ENCODE peak calls at places on chromosomes 12 and 14, in ten cellular contexts. I, W, B, K, E, Y, Q, L, P and R are unnamed samples.

GRCh38 chr14:76937181-76938091 is 91.1 kb downstream of the IRF2BPL start:
- DNase-seq in I (no peak), W (no peak), B (no peak), K (peak), E (no peak), Y (no peak), Q (no peak), L (peak), P (no peak), R (peak)

GRCh38 chr14:61565836-61566536 is 129.3 kb upstream of the HIF1A start:
- DNase-seq in I (no peak), W (no peak), B (no peak), K (peak), E (no peak), Y (no peak), Q (no peak), L (peak), P (no peak), R (no peak)

GRCh38 chr12:7093486-7093885 is 1.2 kb upstream of the C1R start:
- DNase-seq in I (no peak), W (no peak), B (no peak), K (no peak), E (no peak), Y (no peak), Q (no peak), L (no peak), P (no peak), R (no peak)

GRCh38 chr12:6180300-6181051 is 19.7 kb upstream of the CD9 start:
- DNase-seq in I (no peak), W (no peak), B (no peak), K (peak), E (peak), Y (no peak), Q (no peak), L (peak), P (no peak), R (no peak)

GRCh38 chr14:94180655-94181271 is 6.6 kb downstream of the PPP4R4 start:
- DNase-seq in I (no peak), W (no peak), B (no peak), K (peak), E (peak), Y (no peak), Q (no peak), L (peak), P (no peak), R (no peak)

GRCh38 chr12:85823436-85824179 is 12.6 kb downstream of the RASSF9 start:
- DNase-seq in I (no peak), W (no peak), B (no peak), K (peak), E (no peak), Y (no peak), Q (no peak), L (peak), P (no peak), R (no peak)

GRCh38 chr12:120843472-120843871 is 60.7 kb downstream of the SPPL3 start:
- DNase-seq in I (no peak), W (no peak), B (no peak), K (no peak), E (no peak), Y (no peak), Q (no peak), L (no peak), P (no peak), R (no peak)

GRCh38 chr14:99793213-99794155 is at the start of gene EML1:
- DNase-seq in I (peak), W (no peak), B (peak), K (peak), E (peak), Y (peak), Q (peak), L (peak), P (peak), R (peak)

GRCh38 chr14:99698236-99698635 is 14.1 kb downstream of the CYP46A1 start:
- DNase-seq in I (no peak), W (no peak), B (no peak), K (no peak), E (no peak), Y (no peak), Q (no peak), L (no peak), P (no peak), R (no peak)

GRCh38 chr14:50040401-50040775 is 76.0 kb downstream of the VCPKMT start:
- DNase-seq in I (no peak), W (no peak), B (no peak), K (peak), E (no peak), Y (no peak), Q (peak), L (peak), P (no peak), R (no peak)

GRCh38 chr12:15274561-15274967 is 47.7 kb upstream of the PTPRO start:
- DNase-seq in I (no peak), W (no peak), B (no peak), K (peak), E (no peak), Y (no peak), Q (no peak), L (peak), P (no peak), R (no peak)

GRCh38 chr12:3247596-3248270 is 170.6 kb downstream of the TSPAN9 start:
- DNase-seq in I (no peak), W (no peak), B (no peak), K (no peak), E (no peak), Y (no peak), Q (no peak), L (no peak), P (no peak), R (no peak)